ENCODE peak calls at places on chromosomes 3 and 15, in five cellular contexts. One of them, this sample, is unnamed.

GRCh38 chr3:284316-284715 is 87.8 kb downstream of the CHL1 start:
- DNase-seq in ovary: no peak
- DNase-seq in tibial artery: no peak
- DNase-seq in CD4-positive, alpha-beta memory T cell: no peak
- DNase-seq in HL-60: no peak
- DNase-seq in this sample: no peak

GRCh38 chr15:100686725-100687488 is 84.5 kb downstream of the ASB7 start:
- DNase-seq in CD4-positive, alpha-beta memory T cell: no peak
- DNase-seq in ovary: no peak
- DNase-seq in HL-60: no peak
- DNase-seq in tibial artery: no peak
- DNase-seq in this sample: no peak

GRCh38 chr15:92869977-92870644 is 30.0 kb upstream of the CHD2 start:
- DNase-seq in tibial artery: no peak
- DNase-seq in CD4-positive, alpha-beta memory T cell: no peak
- DNase-seq in HL-60: no peak
- DNase-seq in ovary: no peak
- DNase-seq in this sample: no peak

GRCh38 chr3:129581623-129582022 is 24.9 kb downstream of the PLXND1 start:
- DNase-seq in CD4-positive, alpha-beta memory T cell: no peak
- DNase-seq in ovary: no peak
- DNase-seq in tibial artery: no peak
- DNase-seq in HL-60: no peak
- DNase-seq in this sample: no peak

GRCh38 chr3:30770387-30770786 is 124.1 kb downstream of the GADL1 start:
- DNase-seq in HL-60: no peak
- DNase-seq in tibial artery: peak
- DNase-seq in ovary: no peak
- DNase-seq in CD4-positive, alpha-beta memory T cell: no peak
- DNase-seq in this sample: no peak

GRCh38 chr15:98785796-98786581 is 137.7 kb downstream of the IGF1R start:
- DNase-seq in CD4-positive, alpha-beta memory T cell: no peak
- DNase-seq in ovary: no peak
- DNase-seq in tibial artery: no peak
- DNase-seq in HL-60: no peak
- DNase-seq in this sample: no peak

GRCh38 chr3:38168151-38168987 is 3.0 kb downstream of the OXSR1 start:
- DNase-seq in HL-60: no peak
- DNase-seq in tibial artery: no peak
- DNase-seq in CD4-positive, alpha-beta memory T cell: no peak
- DNase-seq in ovary: no peak
- DNase-seq in this sample: no peak

GRCh38 chr3:183122257-183122932 is 23.1 kb upstream of the MCCC1 start:
- DNase-seq in HL-60: no peak
- DNase-seq in tibial artery: no peak
- DNase-seq in ovary: no peak
- DNase-seq in CD4-positive, alpha-beta memory T cell: peak
- DNase-seq in this sample: no peak

GRCh38 chr3:127464642-127465041 is 125.9 kb downstream of the TPRA1 start:
- DNase-seq in tibial artery: no peak
- DNase-seq in HL-60: no peak
- DNase-seq in CD4-positive, alpha-beta memory T cell: no peak
- DNase-seq in ovary: no peak
- DNase-seq in this sample: no peak

GRCh38 chr3:41097896-41098496 is 101.3 kb upstream of the CTNNB1 start:
- DNase-seq in HL-60: no peak
- DNase-seq in ovary: no peak
- DNase-seq in tibial artery: no peak
- DNase-seq in CD4-positive, alpha-beta memory T cell: no peak
- DNase-seq in this sample: no peak

GRCh38 chr3:100002599-100003350 is 111.5 kb downstream of the FILIP1L start:
- DNase-seq in ovary: no peak
- DNase-seq in CD4-positive, alpha-beta memory T cell: no peak
- DNase-seq in HL-60: peak
- DNase-seq in tibial artery: no peak
- DNase-seq in this sample: no peak

GRCh38 chr3:85939026-85939616 is 980.3 kb downstream of the CADM2 start:
- DNase-seq in HL-60: no peak
- DNase-seq in tibial artery: no peak
- DNase-seq in ovary: no peak
- DNase-seq in CD4-positive, alpha-beta memory T cell: no peak
- DNase-seq in this sample: peak

GRCh38 chr3:43747641-43748040 is 56.9 kb downstream of the ABHD5 start:
- DNase-seq in tibial artery: no peak
- DNase-seq in HL-60: no peak
- DNase-seq in ovary: no peak
- DNase-seq in CD4-positive, alpha-beta memory T cell: no peak
- DNase-seq in this sample: no peak

GRCh38 chr3:120554727-120555660 is 41.1 kb upstream of the NDUFB4 start:
- DNase-seq in CD4-positive, alpha-beta memory T cell: no peak
- DNase-seq in ovary: no peak
- DNase-seq in HL-60: no peak
- DNase-seq in tibial artery: no peak
- DNase-seq in this sample: no peak

GRCh38 chr3:28250999-28251398 is 9.6 kb downstream of the CMC1 start:
- DNase-seq in ovary: no peak
- DNase-seq in HL-60: no peak
- DNase-seq in CD4-positive, alpha-beta memory T cell: no peak
- DNase-seq in tibial artery: no peak
- DNase-seq in this sample: no peak

DNA sequence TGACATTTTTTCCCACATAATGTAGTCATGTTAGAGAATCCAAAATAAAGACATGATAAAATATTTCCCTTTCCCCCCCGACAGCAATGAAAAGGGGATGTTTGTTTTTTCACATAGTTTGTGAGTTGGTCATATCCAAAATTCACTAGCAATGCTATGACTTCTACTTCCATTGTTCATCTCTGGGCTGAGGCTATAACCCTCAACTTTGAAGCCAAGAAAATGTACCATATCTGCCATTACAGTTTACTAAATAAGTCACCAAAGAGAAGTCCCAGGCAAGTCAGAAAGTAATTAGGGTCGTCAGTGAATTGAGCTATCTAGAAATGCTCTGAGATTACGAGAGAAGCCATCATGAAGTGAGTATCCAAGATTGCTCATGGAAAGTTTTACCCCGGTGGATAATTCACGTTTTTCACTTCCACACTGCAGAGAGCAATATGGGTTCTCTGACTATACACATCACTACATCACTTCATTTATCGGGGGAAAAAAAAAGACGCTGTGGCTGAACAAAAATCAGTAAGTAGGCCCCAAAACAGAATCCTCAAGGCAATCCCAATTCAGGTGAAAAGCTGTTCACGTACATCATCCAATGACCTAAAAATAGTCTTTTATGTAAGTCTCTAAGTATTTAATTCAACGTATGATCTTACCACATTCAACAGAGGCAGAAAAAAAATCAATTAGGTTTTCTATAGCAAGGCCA is 1.4 kb downstream of the PEAK1 start:
- DNase-seq in ovary: no peak
- DNase-seq in CD4-positive, alpha-beta memory T cell: no peak
- DNase-seq in tibial artery: no peak
- DNase-seq in HL-60: no peak
- DNase-seq in this sample: no peak
- H3K27ac ChIP-seq in ovary: no peak
- H3K27ac ChIP-seq in CD4-positive, alpha-beta memory T cell: no peak
- H3K27ac ChIP-seq in tibial artery: peak
- H3K27ac ChIP-seq in HL-60: no peak
- H3K27ac ChIP-seq in this sample: peak

DNA sequence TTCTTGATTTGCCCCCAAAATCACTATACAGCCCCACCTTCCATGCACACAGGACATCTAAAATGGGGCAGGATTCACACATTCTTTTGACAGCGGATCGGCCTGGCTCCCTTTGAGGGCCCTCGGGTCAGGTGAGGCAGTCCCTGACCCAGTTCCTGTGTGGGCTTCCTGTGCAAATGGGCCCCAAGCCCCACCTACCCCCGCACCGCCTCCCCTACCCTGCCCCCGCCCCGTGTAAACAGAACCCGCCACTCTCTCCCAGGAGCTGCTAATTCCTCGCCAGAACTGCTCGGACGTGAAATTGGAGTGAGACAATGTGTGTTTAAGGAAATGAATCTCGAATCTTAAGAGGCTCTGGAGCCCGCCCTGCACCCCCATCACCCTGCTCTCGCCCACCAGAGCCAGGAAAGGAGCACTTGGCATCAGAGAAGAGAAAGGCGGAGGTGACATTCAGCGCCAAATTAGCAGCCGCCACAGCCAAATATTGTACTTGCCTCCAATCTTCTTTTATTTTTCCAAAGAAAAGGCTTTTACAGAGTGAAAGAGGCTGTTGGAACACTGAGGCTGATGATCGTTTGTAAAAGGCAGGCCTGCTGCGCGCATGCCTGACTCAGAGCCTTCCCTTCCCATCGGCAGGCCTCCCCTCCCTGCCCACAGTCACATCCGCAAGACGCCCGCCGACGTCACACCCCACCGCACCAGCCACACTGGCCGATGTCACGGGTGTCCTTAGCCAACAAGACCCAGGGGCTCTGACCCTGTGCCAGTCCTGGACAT is 53.1 kb downstream of the CACNA2D2 start:
- DNase-seq in CD4-positive, alpha-beta memory T cell: peak
- DNase-seq in tibial artery: peak
- DNase-seq in HL-60: no peak
- DNase-seq in ovary: peak
- DNase-seq in this sample: peak
- H3K27ac ChIP-seq in CD4-positive, alpha-beta memory T cell: peak
- H3K27ac ChIP-seq in tibial artery: peak
- H3K27ac ChIP-seq in HL-60: no peak
- H3K27ac ChIP-seq in ovary: no peak
- H3K27ac ChIP-seq in this sample: no peak

DNA sequence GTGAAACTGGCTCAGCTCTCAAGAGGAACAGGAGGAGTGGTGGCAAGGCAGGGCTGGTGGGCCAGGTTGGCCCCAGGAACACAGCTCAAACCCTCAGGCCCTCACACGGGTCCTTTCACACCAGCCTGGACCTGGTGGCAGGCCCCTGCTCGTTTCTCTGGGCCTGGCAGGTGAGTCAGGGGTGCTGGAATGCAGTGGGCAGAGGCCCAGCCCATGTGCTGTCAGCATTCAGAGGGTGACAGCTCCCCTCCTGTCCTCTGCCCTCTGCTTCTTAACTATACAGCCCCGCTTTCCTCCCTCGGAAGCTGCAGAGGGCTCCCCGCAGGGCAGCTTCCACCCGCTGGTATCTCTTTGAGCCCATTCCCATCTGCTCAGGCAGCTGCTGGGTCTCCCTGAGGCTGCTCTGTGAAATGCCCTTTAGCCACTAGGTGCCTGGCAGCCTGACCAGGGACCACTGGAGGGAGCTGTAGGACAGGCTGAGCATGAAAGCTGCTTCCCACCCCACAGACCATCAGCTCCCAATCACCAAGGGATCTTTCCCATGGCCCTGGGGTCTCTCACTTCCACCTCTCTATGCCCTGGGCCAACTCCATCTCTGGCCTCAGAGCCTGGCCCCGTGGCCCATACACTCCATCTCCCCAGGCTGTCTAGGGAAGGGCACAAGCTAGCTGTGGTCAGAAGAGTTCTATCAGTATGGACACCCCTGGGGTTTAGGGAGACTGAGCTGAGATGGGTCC is 24.8 kb downstream of the SHF start:
- DNase-seq in ovary: peak
- DNase-seq in HL-60: peak
- DNase-seq in CD4-positive, alpha-beta memory T cell: peak
- DNase-seq in tibial artery: peak
- DNase-seq in this sample: peak
- H3K27ac ChIP-seq in ovary: no peak
- H3K27ac ChIP-seq in HL-60: no peak
- H3K27ac ChIP-seq in CD4-positive, alpha-beta memory T cell: no peak
- H3K27ac ChIP-seq in tibial artery: no peak
- H3K27ac ChIP-seq in this sample: no peak

GRCh38 chr3:14405886-14406238 is 3.5 kb downstream of the SLC6A6 start:
- DNase-seq in HL-60: no peak
- DNase-seq in CD4-positive, alpha-beta memory T cell: no peak
- DNase-seq in ovary: no peak
- DNase-seq in tibial artery: no peak
- DNase-seq in this sample: no peak
- H3K27ac ChIP-seq in HL-60: no peak
- H3K27ac ChIP-seq in CD4-positive, alpha-beta memory T cell: no peak
- H3K27ac ChIP-seq in ovary: peak
- H3K27ac ChIP-seq in tibial artery: peak
- H3K27ac ChIP-seq in this sample: peak

This sample was measured in dorsolateral prefrontal cortex.